ENCODE peak calls at places on chromosome 5, in five cellular contexts. One of them, this sample, is unnamed.

GRCh38 chr5:57482671-57483106 is at the start of gene ACTBL2:
- DNase-seq in neuronal stem cell: no peak
- DNase-seq in mesendoderm: peak
- DNase-seq in IMR-90: peak
- DNase-seq in H1: no peak
- DNase-seq in this sample: peak

GRCh38 chr5:72156921-72157320 is 49.6 kb downstream of the MAP1B start:
- DNase-seq in neuronal stem cell: no peak
- DNase-seq in IMR-90: peak
- DNase-seq in mesendoderm: no peak
- DNase-seq in H1: no peak
- DNase-seq in this sample: peak

GRCh38 chr5:58153255-58153654 is 306.6 kb downstream of the PLK2 start:
- DNase-seq in mesendoderm: no peak
- DNase-seq in IMR-90: peak
- DNase-seq in neuronal stem cell: no peak
- DNase-seq in H1: no peak
- DNase-seq in this sample: no peak

GRCh38 chr5:135085936-135086235 is 51.9 kb upstream of the PITX1 start:
- DNase-seq in H1: no peak
- DNase-seq in neuronal stem cell: no peak
- DNase-seq in IMR-90: no peak
- DNase-seq in mesendoderm: no peak
- DNase-seq in this sample: no peak

GRCh38 chr5:158599132-158599531 is 500.6 kb downstream of the EBF1 start:
- DNase-seq in neuronal stem cell: no peak
- DNase-seq in H1: no peak
- DNase-seq in mesendoderm: peak
- DNase-seq in IMR-90: peak
- DNase-seq in this sample: no peak

GRCh38 chr5:132526974-132527564 is 16.3 kb downstream of the IL5 start:
- DNase-seq in IMR-90: peak
- DNase-seq in mesendoderm: no peak
- DNase-seq in neuronal stem cell: no peak
- DNase-seq in H1: no peak
- DNase-seq in this sample: no peak

GRCh38 chr5:57650360-57651069 is 167.9 kb upstream of the ACTBL2 start:
- DNase-seq in neuronal stem cell: no peak
- DNase-seq in IMR-90: peak
- DNase-seq in mesendoderm: peak
- DNase-seq in H1: peak
- DNase-seq in this sample: peak

GRCh38 chr5:107868994-107869393 is 198.3 kb upstream of the EFNA5 start:
- DNase-seq in IMR-90: no peak
- DNase-seq in mesendoderm: peak
- DNase-seq in neuronal stem cell: no peak
- DNase-seq in H1: no peak
- DNase-seq in this sample: no peak

GRCh38 chr5:53333160-53333559 is 147.3 kb upstream of the FST start:
- DNase-seq in mesendoderm: no peak
- DNase-seq in neuronal stem cell: no peak
- DNase-seq in IMR-90: peak
- DNase-seq in H1: no peak
- DNase-seq in this sample: no peak

GRCh38 chr5:143002459-143003327 is 232.5 kb downstream of the ARHGAP26 start:
- DNase-seq in mesendoderm: peak
- DNase-seq in H1: no peak
- DNase-seq in IMR-90: peak
- DNase-seq in neuronal stem cell: no peak
- DNase-seq in this sample: peak

GRCh38 chr5:93163010-93163663 is 417.9 kb downstream of the NR2F1-AS1 start:
- DNase-seq in neuronal stem cell: no peak
- DNase-seq in mesendoderm: peak
- DNase-seq in IMR-90: peak
- DNase-seq in H1: no peak
- DNase-seq in this sample: peak

GRCh38 chr5:39570418-39571027 is 145.7 kb upstream of the DAB2 start:
- DNase-seq in H1: no peak
- DNase-seq in neuronal stem cell: peak
- DNase-seq in mesendoderm: peak
- DNase-seq in IMR-90: peak
- DNase-seq in this sample: peak

GRCh38 chr5:43155394-43156096 is 34.8 kb downstream of the ZNF131 start:
- DNase-seq in neuronal stem cell: no peak
- DNase-seq in mesendoderm: peak
- DNase-seq in IMR-90: no peak
- DNase-seq in H1: no peak
- DNase-seq in this sample: no peak

GRCh38 chr5:107242411-107242810 is 428.3 kb downstream of the EFNA5 start:
- DNase-seq in IMR-90: no peak
- DNase-seq in mesendoderm: peak
- DNase-seq in neuronal stem cell: peak
- DNase-seq in H1: no peak
- DNase-seq in this sample: no peak

GRCh38 chr5:123809594-123810172 is 297.7 kb downstream of the CSNK1G3 start:
- DNase-seq in IMR-90: no peak
- DNase-seq in neuronal stem cell: no peak
- DNase-seq in mesendoderm: no peak
- DNase-seq in H1: no peak
- DNase-seq in this sample: no peak

GRCh38 chr5:124878583-124879345 is 132.3 kb upstream of the ZNF608 start:
- DNase-seq in mesendoderm: no peak
- DNase-seq in H1: no peak
- DNase-seq in IMR-90: no peak
- DNase-seq in neuronal stem cell: no peak
- DNase-seq in this sample: no peak

GRCh38 chr5:111227226-111227782 is 3.1 kb downstream of the CAMK4 start:
- DNase-seq in H1: no peak
- DNase-seq in mesendoderm: no peak
- DNase-seq in IMR-90: no peak
- DNase-seq in neuronal stem cell: no peak
- DNase-seq in this sample: no peak

GRCh38 chr5:38135486-38136031 is 122.8 kb upstream of the EGFLAM start:
- DNase-seq in H1: no peak
- DNase-seq in neuronal stem cell: no peak
- DNase-seq in IMR-90: no peak
- DNase-seq in mesendoderm: no peak
- DNase-seq in this sample: no peak

GRCh38 chr5:153569036-153569435 is 78.6 kb downstream of the GRIA1 start:
- DNase-seq in H1: no peak
- DNase-seq in neuronal stem cell: no peak
- DNase-seq in mesendoderm: no peak
- DNase-seq in IMR-90: peak
- DNase-seq in this sample: no peak

GRCh38 chr5:131264453-131265200 is 774 bp downstream of the CDC42SE2 start:
- DNase-seq in neuronal stem cell: no peak
- DNase-seq in H1: peak
- DNase-seq in mesendoderm: peak
- DNase-seq in IMR-90: peak
- DNase-seq in this sample: peak

GRCh38 chr5:112270299-112271293 is 148.5 kb downstream of the EPB41L4A start:
- DNase-seq in neuronal stem cell: no peak
- DNase-seq in mesendoderm: no peak
- DNase-seq in IMR-90: no peak
- DNase-seq in H1: no peak
- DNase-seq in this sample: peak

GRCh38 chr5:147051193-147051592 is 172.6 kb upstream of the PPP2R2B start:
- DNase-seq in mesendoderm: no peak
- DNase-seq in H1: no peak
- DNase-seq in IMR-90: no peak
- DNase-seq in neuronal stem cell: no peak
- DNase-seq in this sample: peak

GRCh38 chr5:115551415-115551814 is 6.8 kb upstream of the FEM1C start:
- DNase-seq in IMR-90: no peak
- DNase-seq in mesendoderm: no peak
- DNase-seq in H1: no peak
- DNase-seq in neuronal stem cell: no peak
- DNase-seq in this sample: no peak

GRCh38 chr5:58317009-58317408 is 142.9 kb downstream of the PLK2 start:
- DNase-seq in mesendoderm: no peak
- DNase-seq in H1: no peak
- DNase-seq in IMR-90: no peak
- DNase-seq in neuronal stem cell: no peak
- DNase-seq in this sample: peak

GRCh38 chr5:36985387-36985786 is 108.8 kb downstream of the NIPBL start:
- DNase-seq in H1: no peak
- DNase-seq in IMR-90: peak
- DNase-seq in mesendoderm: no peak
- DNase-seq in neuronal stem cell: no peak
- DNase-seq in this sample: peak

GRCh38 chr5:32680183-32680582 is 30.9 kb upstream of the NPR3 start:
- DNase-seq in mesendoderm: no peak
- DNase-seq in IMR-90: no peak
- DNase-seq in neuronal stem cell: no peak
- DNase-seq in H1: no peak
- DNase-seq in this sample: no peak

GRCh38 chr5:43711496-43711895 is 108.5 kb downstream of the NNT start:
- DNase-seq in H1: no peak
- DNase-seq in mesendoderm: peak
- DNase-seq in IMR-90: peak
- DNase-seq in neuronal stem cell: no peak
- DNase-seq in this sample: peak

GRCh38 chr5:10633271-10634049 is 69.6 kb downstream of the ANKRD33B start:
- DNase-seq in H1: no peak
- DNase-seq in neuronal stem cell: no peak
- DNase-seq in IMR-90: no peak
- DNase-seq in mesendoderm: no peak
- DNase-seq in this sample: no peak

GRCh38 chr5:179382486-179382885 is 37.2 kb upstream of the ADAMTS2 start:
- DNase-seq in neuronal stem cell: no peak
- DNase-seq in mesendoderm: no peak
- DNase-seq in H1: no peak
- DNase-seq in IMR-90: no peak
- DNase-seq in this sample: no peak

GRCh38 chr5:51988561-51988960 is 605.3 kb downstream of the ISL1 start:
- DNase-seq in H1: no peak
- DNase-seq in neuronal stem cell: no peak
- DNase-seq in IMR-90: no peak
- DNase-seq in mesendoderm: no peak
- DNase-seq in this sample: no peak

GRCh38 chr5:179734536-179735164 is 2.0 kb downstream of the MAML1 start:
- DNase-seq in neuronal stem cell: no peak
- DNase-seq in mesendoderm: no peak
- DNase-seq in IMR-90: no peak
- DNase-seq in H1: no peak
- DNase-seq in this sample: no peak

GRCh38 chr5:114185274-114185673 is 176.6 kb upstream of the KCNN2 start:
- DNase-seq in neuronal stem cell: no peak
- DNase-seq in H1: no peak
- DNase-seq in IMR-90: no peak
- DNase-seq in mesendoderm: peak
- DNase-seq in this sample: no peak

GRCh38 chr5:73792687-73793320 is 166.8 kb downstream of the ARHGEF28 start:
- DNase-seq in IMR-90: peak
- DNase-seq in H1: peak
- DNase-seq in mesendoderm: peak
- DNase-seq in neuronal stem cell: peak
- DNase-seq in this sample: peak

GRCh38 chr5:135149956-135150723 is 116.1 kb upstream of the PITX1 start:
- DNase-seq in neuronal stem cell: peak
- DNase-seq in IMR-90: no peak
- DNase-seq in H1: no peak
- DNase-seq in mesendoderm: peak
- DNase-seq in this sample: no peak

GRCh38 chr5:150137997-150138396 is 17.6 kb downstream of the PDGFRB start:
- DNase-seq in IMR-90: peak
- DNase-seq in mesendoderm: no peak
- DNase-seq in H1: no peak
- DNase-seq in neuronal stem cell: no peak
- DNase-seq in this sample: peak
- H2BK5ac ChIP-seq in IMR-90: peak
- H2BK5ac ChIP-seq in mesendoderm: peak
- H2BK5ac ChIP-seq in H1: peak
- H2BK5ac ChIP-seq in neuronal stem cell: peak
- H2BK5ac ChIP-seq in this sample: peak

GRCh38 chr5:82570-82969 is 9.4 kb upstream of the PLEKHG4B start:
- DNase-seq in mesendoderm: peak
- DNase-seq in IMR-90: no peak
- DNase-seq in neuronal stem cell: no peak
- DNase-seq in H1: no peak
- DNase-seq in this sample: no peak

GRCh38 chr5:82092-82491 is 9.9 kb upstream of the PLEKHG4B start:
- DNase-seq in mesendoderm: peak
- DNase-seq in neuronal stem cell: peak
- DNase-seq in IMR-90: peak
- DNase-seq in H1: peak
- DNase-seq in this sample: peak

GRCh38 chr5:81391-82021 is 10.5 kb upstream of the PLEKHG4B start:
- DNase-seq in H1: no peak
- DNase-seq in IMR-90: no peak
- DNase-seq in mesendoderm: no peak
- DNase-seq in neuronal stem cell: no peak
- DNase-seq in this sample: no peak

GRCh38 chr5:83029-83428 is 8.9 kb upstream of the PLEKHG4B start:
- DNase-seq in H1: no peak
- DNase-seq in neuronal stem cell: no peak
- DNase-seq in IMR-90: no peak
- DNase-seq in mesendoderm: no peak
- DNase-seq in this sample: no peak

GRCh38 chr5:85334-85995 is 6.5 kb upstream of the PLEKHG4B start:
- DNase-seq in neuronal stem cell: no peak
- DNase-seq in IMR-90: no peak
- DNase-seq in H1: no peak
- DNase-seq in mesendoderm: no peak
- DNase-seq in this sample: no peak
- H3K18ac ChIP-seq in neuronal stem cell: peak
- H3K18ac ChIP-seq in IMR-90: no peak
- H3K18ac ChIP-seq in H1: peak
- H3K18ac ChIP-seq in mesendoderm: no peak
- H3K18ac ChIP-seq in this sample: no peak

GRCh38 chr5:154753792-154754191 is 1.4 kb upstream of the LARP1 start:
- DNase-seq in mesendoderm: peak
- DNase-seq in H1: no peak
- DNase-seq in neuronal stem cell: no peak
- DNase-seq in IMR-90: peak
- DNase-seq in this sample: peak

GRCh38 chr5:154755361-154756202 is at the start of gene LARP1:
- DNase-seq in H1: no peak
- DNase-seq in IMR-90: peak
- DNase-seq in mesendoderm: peak
- DNase-seq in neuronal stem cell: peak
- DNase-seq in this sample: no peak

GRCh38 chr5:154756871-154757646 is 1.9 kb downstream of the LARP1 start:
- DNase-seq in mesendoderm: peak
- DNase-seq in neuronal stem cell: peak
- DNase-seq in H1: no peak
- DNase-seq in IMR-90: peak
- DNase-seq in this sample: peak

GRCh38 chr5:154756203-154756870 is 1.2 kb downstream of the LARP1 start:
- DNase-seq in H1: no peak
- DNase-seq in neuronal stem cell: peak
- DNase-seq in IMR-90: no peak
- DNase-seq in mesendoderm: peak
- DNase-seq in this sample: peak

GRCh38 chr5:154754460-154755360 is 467 bp upstream of the LARP1 start:
- DNase-seq in IMR-90: peak
- DNase-seq in neuronal stem cell: peak
- DNase-seq in mesendoderm: peak
- DNase-seq in H1: peak
- DNase-seq in this sample: peak
- H3K4ac ChIP-seq in IMR-90: peak
- H3K4ac ChIP-seq in neuronal stem cell: no peak
- H3K4ac ChIP-seq in mesendoderm: peak
- H3K4ac ChIP-seq in H1: peak
- H3K4ac ChIP-seq in this sample: peak

GRCh38 chr5:80408475-80408875 is 611 bp downstream of the ZFYVE16 start:
- DNase-seq in IMR-90: peak
- DNase-seq in mesendoderm: peak
- DNase-seq in neuronal stem cell: no peak
- DNase-seq in H1: no peak
- DNase-seq in this sample: peak
- H2BK5ac ChIP-seq in IMR-90: peak
- H2BK5ac ChIP-seq in mesendoderm: no peak
- H2BK5ac ChIP-seq in neuronal stem cell: peak
- H2BK5ac ChIP-seq in H1: peak
- H2BK5ac ChIP-seq in this sample: no peak